ENCODE peak calls at places on chromosomes 1 and 21, in four cellular contexts. G, M, F and K are unnamed samples.

GRCh38 chr1:12544992-12545391 is 73.0 kb downstream of the DHRS3 start:
- DNase-seq in G (peak; percentile 13), M (no peak), F (no peak), K (peak; percentile 38)

GRCh38 chr1:115184260-115184950 is 95.1 kb upstream of the TSPAN2 start:
- DNase-seq in G (no peak), M (no peak), F (peak; percentile 27), K (no peak)

GRCh38 chr1:187893471-187893870 is 1064.7 kb downstream of the PLA2G4A start:
- DNase-seq in G (no peak), M (no peak), F (no peak), K (no peak)

GRCh38 chr1:99266731-99267130 is 2.4 kb downstream of the PLPPR4 start:
- DNase-seq in G (no peak), M (no peak), F (no peak), K (no peak)

GRCh38 chr1:106254748-106255147 is 801.7 kb upstream of the PRMT6 start:
- DNase-seq in G (no peak), M (no peak), F (no peak), K (no peak)

GRCh38 chr1:94345148-94345721 is 73.0 kb upstream of the ABCD3 start:
- DNase-seq in G (no peak), M (no peak), F (no peak), K (no peak)

GRCh38 chr1:156150107-156151000 is 3.0 kb upstream of the SEMA4A start:
- DNase-seq in G (no peak), M (no peak), F (no peak), K (peak; percentile 60)

GRCh38 chr1:151443846-151444790 is 15.2 kb downstream of the POGZ start:
- DNase-seq in G (no peak), M (peak; percentile 22), F (peak; percentile 62), K (peak; percentile 67)

GRCh38 chr1:175783126-175783722 is 39.8 kb upstream of the TNR start:
- DNase-seq in G (no peak), M (no peak), F (no peak), K (no peak)

GRCh38 chr21:21003701-21004100 is 5.5 kb downstream of the NCAM2 start:
- DNase-seq in G (no peak), M (no peak), F (no peak), K (no peak)

GRCh38 chr1:2786329-2787162 is 14.9 kb downstream of the TTC34 start:
- DNase-seq in G (peak; percentile 90), M (peak; percentile 61), F (peak; percentile 84), K (peak; percentile 80)

GRCh38 chr21:27505516-27505915 is 538.6 kb upstream of the ADAMTS5 start:
- DNase-seq in G (no peak), M (no peak), F (no peak), K (no peak)